ENCODE peak calls at places on chromosomes 11 and 22, in six cellular contexts. A is astrocyte, Y is tibial artery, K is body of pancreas, B is spleen, O is heart right ventricle. N is an unnamed sample. For H3K4me1 and H3K9me3, the result is how much of the 10 kb centered on the place peaks cover.

GRCh38 chr22:40671796-40672360 is 7.4 kb upstream of the MCHR1 start:
- DNase-seq in A (no peak), Y (no peak), K (no peak), B (no peak), O (no peak), N (no peak)

GRCh38 chr11:114183041-114183511 is 113.1 kb upstream of the NNMT start:
- DNase-seq in A (no peak), Y (no peak), K (no peak), B (peak), O (no peak), N (peak)

GRCh38 chr11:452916-453527 is 2.9 kb downstream of the PTDSS2 start:
- DNase-seq in A (no peak), Y (no peak), K (no peak), B (peak), O (no peak), N (no peak)

GRCh38 chr22:30841264-30841663 is 127.3 kb downstream of the MORC2 start:
- DNase-seq in A (no peak), Y (no peak), K (no peak), B (no peak), O (no peak), N (no peak)

GRCh38 chr11:30936476-30936875 is 350.3 kb upstream of the MPPED2 start:
- DNase-seq in A (peak), Y (no peak), K (no peak), B (no peak), O (no peak), N (no peak)

GRCh38 chr11:97432926-97433325 is 1043.1 kb downstream of the JRKL start:
- DNase-seq in A (no peak), Y (no peak), K (no peak), B (no peak), O (no peak), N (no peak)

GRCh38 chr11:59532620-59533019 is 21.3 kb downstream of the OR4D9 start:
- DNase-seq in A (no peak), Y (no peak), K (no peak), B (no peak), O (no peak), N (no peak)

GRCh38 chr11:126411971-126412381 is 56.5 kb downstream of the ST3GAL4 start:
- DNase-seq in A (no peak), Y (no peak), K (no peak), B (peak), O (peak), N (no peak)

GRCh38 chr11:42237701-42238235 is 778.3 kb upstream of the LRRC4C start:
- DNase-seq in A (peak), Y (no peak), K (no peak), B (no peak), O (no peak), N (no peak)

GRCh38 chr11:122167100-122167499 is 51.1 kb upstream of the BLID start:
- DNase-seq in A (peak), Y (no peak), K (no peak), B (no peak), O (no peak), N (no peak)

GRCh38 chr11:102172127-102172848 is 62.0 kb downstream of the YAP1 start:
- DNase-seq in A (peak), Y (peak), K (no peak), B (no peak), O (no peak), N (no peak)

GRCh38 chr11:64231536-64231935 is 1.2 kb downstream of the DNAJC4 start:
- DNase-seq in A (no peak), Y (no peak), K (no peak), B (no peak), O (no peak), N (no peak)

GRCh38 chr11:86288776-86289507 is 13.1 kb upstream of the HIKESHI start:
- DNase-seq in A (no peak), Y (no peak), K (no peak), B (no peak), O (no peak), N (no peak)

GRCh38 chr11:57203359-57203758 is 21.6 kb downstream of the LRRC55 start:
- DNase-seq in A (no peak), Y (peak), K (peak), B (no peak), O (peak), N (peak)

GRCh38 chr11:6498121-6498520 is 1.0 kb downstream of the DNHD1 start:
- DNase-seq in A (peak), Y (peak), K (no peak), B (no peak), O (no peak), N (no peak)

GRCh38 chr22:31337178-31337577 is 9.0 kb downstream of the PATZ1 start:
- DNase-seq in A (no peak), Y (no peak), K (no peak), B (no peak), O (no peak), N (no peak)

GRCh38 chr11:115663790-115664189 is 159.6 kb upstream of the CADM1 start:
- DNase-seq in A (peak), Y (no peak), K (no peak), B (no peak), O (no peak), N (no peak)

GRCh38 chr11:7511405-7511804 is 2.4 kb upstream of the PPFIBP2 start:
- DNase-seq in A (no peak), Y (peak), K (peak), B (no peak), O (peak), N (no peak)

GRCh38 chr11:92693146-92693545 is 276.3 kb upstream of the MTNR1B start:
- DNase-seq in A (peak), Y (no peak), K (no peak), B (no peak), O (no peak), N (no peak)

GRCh38 chr11:77082838-77083552 is 16.2 kb downstream of the CAPN5 start:
- DNase-seq in A (no peak), Y (peak), K (no peak), B (peak), O (peak), N (no peak)

DNA sequence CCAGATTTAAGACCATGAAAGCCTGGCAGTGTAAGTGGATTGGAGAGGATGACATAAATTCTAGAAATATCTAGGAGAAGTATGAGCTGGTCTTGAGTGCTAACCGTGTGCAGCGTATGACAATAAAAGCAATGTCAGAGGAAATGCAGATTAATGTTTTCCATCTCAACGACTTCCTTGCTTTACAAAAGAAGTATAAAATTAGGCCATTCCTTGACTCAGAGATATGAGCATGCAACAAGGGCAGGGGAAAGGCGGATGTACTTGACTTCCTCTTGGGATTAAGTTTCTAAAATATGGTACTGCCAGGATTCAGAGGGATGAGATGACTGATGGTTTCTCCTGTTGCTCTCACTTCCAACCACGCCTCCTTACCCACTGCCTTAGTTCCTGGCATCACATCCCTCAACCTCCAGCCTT is 32.3 kb downstream of the ADAMTS15 start:
- DNase-seq in A (peak), Y (no peak), K (no peak), B (no peak), O (no peak), N (no peak)
- H3K4me1 ChIP-seq in A (under half), Y (under half), K (under half), B (under half), O (under half), N (under half)

GRCh38 chr22:47634342-47634741 is 871.9 kb downstream of the TBC1D22A start:
- DNase-seq in A (no peak), Y (no peak), K (no peak), B (no peak), O (no peak), N (no peak)
- H3K9me3 ChIP-seq in A (under half), Y (under half), K (under half), B (under half), O (under half), N (under half)

DNA sequence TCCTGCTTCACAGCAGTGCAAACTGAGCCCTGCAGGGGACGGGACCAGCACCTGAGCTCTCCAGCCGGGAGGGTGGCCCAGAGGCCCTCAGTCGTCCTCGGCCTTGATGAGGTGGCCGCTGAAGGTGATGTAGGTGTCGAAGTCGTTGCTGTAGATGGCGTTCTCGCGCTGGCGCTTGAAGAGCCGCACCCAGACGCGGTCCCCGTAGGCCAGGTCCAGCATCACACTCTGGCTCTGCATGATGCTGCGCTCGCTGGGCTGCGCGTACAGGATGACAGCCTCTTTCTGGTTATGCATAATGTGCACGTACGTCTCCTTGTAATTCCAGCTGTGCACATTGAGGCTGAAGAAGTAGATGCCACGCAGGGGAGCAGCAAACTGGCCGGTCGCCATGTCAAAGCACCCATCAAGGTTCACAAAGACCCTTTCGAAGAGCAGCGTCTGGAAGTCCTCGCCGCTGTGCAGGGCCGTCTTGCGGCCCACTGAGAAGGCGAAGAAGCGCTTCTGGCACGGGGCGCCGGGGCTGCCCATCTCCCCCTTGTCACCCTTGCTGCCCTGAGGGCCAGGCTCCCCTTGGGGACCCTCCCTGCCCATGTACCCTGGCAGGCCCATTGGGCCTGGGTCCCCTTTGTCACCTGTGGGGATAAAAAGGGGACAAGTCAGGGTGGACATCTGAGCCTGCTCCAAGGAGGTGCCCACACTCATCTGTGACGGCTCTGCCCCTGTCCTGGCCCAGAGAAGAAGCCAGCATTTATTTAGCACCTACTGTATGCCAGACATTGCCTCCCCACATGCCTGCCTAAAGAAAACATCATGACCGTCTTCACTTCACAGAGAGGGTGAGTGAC is 5.7 kb downstream of the C1QTNF6 start:
- DNase-seq in A (no peak), Y (no peak), K (no peak), B (peak), O (no peak), N (no peak)
- H3K4me1 ChIP-seq in A (under half), Y (under half), K (under half), B (under half), O (under half), N (under half)

DNA sequence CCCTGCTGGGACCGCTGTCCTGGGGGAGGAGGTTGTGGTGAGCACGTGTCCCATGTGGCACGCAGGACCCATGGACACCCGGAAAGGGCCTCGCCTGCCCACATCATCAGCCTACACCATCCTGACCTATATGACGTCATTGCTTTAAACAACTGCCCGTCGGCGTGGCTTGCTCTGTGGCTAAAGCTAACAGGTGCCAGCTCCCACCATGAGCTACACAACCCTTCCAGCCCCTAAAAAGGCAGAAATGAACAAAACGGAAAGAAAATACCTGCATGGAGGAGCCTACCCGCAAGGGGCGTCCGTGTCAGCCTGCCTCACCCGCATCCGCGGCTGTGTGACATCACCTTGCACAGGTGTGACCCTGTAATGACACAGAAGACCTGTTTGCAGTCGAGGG is 481.8 kb downstream of the BRD1 start:
- DNase-seq in A (no peak), Y (no peak), K (no peak), B (peak), O (no peak), N (no peak)
- H3K9me3 ChIP-seq in A (under half), Y (under half), K (under half), B (under half), O (under half), N (under half)

DNA sequence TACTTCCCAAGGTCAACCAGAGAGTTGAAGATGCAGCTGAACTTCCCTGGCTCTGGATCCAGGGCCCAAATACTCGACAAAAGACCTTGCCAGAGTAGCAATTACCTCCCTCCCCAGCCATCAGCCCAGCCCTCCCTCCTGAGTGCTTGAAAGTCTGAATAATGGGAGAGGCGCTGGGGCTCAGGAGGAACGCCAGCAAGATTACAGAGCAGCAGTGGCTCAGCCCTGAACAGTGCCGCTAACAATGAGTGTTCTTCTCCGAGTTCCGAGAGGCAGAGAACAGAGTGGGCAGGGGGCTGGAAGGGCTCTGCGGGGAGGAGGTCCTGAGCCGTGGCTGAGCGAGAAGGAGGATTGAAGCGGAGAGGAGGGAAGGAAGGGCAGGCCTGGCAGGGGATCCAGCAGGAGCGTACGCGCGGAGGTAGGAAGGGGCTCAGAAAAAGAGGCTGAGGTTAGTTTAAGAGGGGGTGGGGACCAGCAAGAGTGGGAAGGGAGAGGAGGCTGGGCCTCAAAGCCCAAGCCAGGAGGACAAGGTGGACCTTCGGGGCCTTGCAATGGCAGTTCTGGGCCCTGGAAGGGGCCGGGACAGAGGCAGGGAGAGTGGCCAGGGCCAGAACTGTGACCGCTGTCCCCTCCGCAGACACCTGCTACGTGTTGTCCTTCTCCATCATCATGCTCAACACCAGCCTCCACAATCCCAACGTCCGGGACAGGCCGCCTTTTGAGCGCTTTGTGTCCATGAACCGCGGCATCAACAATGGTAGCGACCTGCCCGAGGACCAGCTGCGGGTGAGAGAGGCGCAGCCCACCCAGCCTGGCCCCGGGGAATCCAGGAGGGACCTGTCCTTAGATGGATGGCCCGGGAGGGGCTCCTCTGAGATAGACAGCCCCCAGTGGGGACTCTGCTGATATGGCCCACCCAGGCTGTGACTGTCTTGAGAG is 20.6 kb downstream of the CYTH4 start:
- DNase-seq in A (no peak), Y (no peak), K (no peak), B (no peak), O (no peak), N (no peak)
- H3K4me1 ChIP-seq in A (half or more), Y (under half), K (under half), B (under half), O (under half), N (under half)

GRCh38 chr11:70719516-70719915 is 321.2 kb downstream of the CTTN start:
- DNase-seq in A (no peak), Y (no peak), K (no peak), B (no peak), O (no peak), N (no peak)

GRCh38 chr11:70716986-70717775 is 318.9 kb downstream of the CTTN start:
- DNase-seq in A (peak), Y (no peak), K (no peak), B (no peak), O (no peak), N (no peak)

GRCh38 chr11:70717961-70718595 is 319.7 kb downstream of the CTTN start:
- DNase-seq in A (no peak), Y (no peak), K (no peak), B (no peak), O (no peak), N (no peak)

GRCh38 chr11:70721006-70721405 is 322.7 kb downstream of the CTTN start:
- DNase-seq in A (no peak), Y (no peak), K (no peak), B (no peak), O (no peak), N (no peak)

DNA sequence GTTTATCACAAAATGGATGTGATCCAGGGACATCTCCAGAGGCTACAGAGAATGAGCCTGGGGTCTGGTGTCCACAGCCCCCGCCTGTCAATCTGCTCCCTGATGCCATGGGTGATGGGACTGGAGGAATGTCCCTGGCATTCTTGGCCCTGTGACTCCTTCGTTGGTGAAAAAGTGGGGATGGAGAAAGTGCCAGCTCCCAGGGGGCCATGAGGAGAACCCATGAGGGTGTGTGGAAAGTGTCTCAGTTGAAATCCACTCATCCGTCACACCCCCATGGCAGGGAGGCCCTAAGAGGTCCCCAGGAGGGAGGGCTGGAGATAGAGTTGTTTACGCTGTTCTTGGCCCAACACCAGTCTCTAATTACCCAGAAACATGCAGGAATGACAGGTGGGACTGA is 322.0 kb downstream of the CTTN start:
- DNase-seq in A (no peak), Y (no peak), K (no peak), B (no peak), O (no peak), N (no peak)
- H3K9me3 ChIP-seq in A (under half), Y (under half), K (under half), B (under half), O (under half), N (under half)

DNA sequence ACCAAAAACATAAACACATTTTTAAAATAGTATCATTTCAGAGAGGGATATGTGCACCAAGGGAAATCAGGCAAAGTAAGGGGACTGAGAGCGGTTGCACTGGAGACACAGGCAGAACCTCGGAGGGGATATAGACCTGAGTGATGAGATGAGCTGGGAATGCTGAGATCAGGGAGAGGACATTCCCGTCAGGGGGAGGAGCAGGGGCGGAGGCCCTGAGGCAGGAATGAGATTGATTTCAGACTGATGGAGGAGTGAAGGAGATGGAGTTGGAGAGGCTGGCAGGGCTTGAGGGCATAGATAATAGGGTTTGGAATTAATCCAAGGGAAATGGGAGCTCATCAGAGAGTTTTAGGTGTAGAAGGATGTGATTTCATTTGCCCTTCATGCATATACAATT is 13.1 kb downstream of the CD6 start:
- DNase-seq in A (no peak), Y (no peak), K (no peak), B (no peak), O (no peak), N (no peak)
- H3K4me1 ChIP-seq in A (under half), Y (under half), K (under half), B (under half), O (under half), N (under half)